ENCODE peak calls at places on chromosomes 16 and 17, in eight cellular contexts. R, S, T, H, J, X, N and O are unnamed samples.

GRCh38 chr16:82456683-82457082 is 170.1 kb upstream of the CDH13 start:
- DNase-seq in R (peak), S (peak), T (peak), H (peak), J (peak), X (no peak), N (peak), O (peak)

GRCh38 chr16:86343111-86343642 is 167.2 kb upstream of the FOXF1 start:
- DNase-seq in R (no peak), S (peak), T (no peak), H (peak), J (peak), X (no peak), N (no peak), O (no peak)

GRCh38 chr17:71117461-71117860 is 948.1 kb downstream of the KCNJ2 start:
- DNase-seq in R (no peak), S (no peak), T (peak), H (no peak), J (peak), X (no peak), N (no peak), O (no peak)

GRCh38 chr16:20874088-20874581 is 26.0 kb downstream of the DCUN1D3 start:
- DNase-seq in R (no peak), S (no peak), T (no peak), H (no peak), J (peak), X (no peak), N (no peak), O (peak)

GRCh38 chr17:78307887-78308633 is 51.8 kb downstream of the SOCS3 start:
- DNase-seq in R (no peak), S (no peak), T (no peak), H (no peak), J (no peak), X (no peak), N (peak), O (no peak)

GRCh38 chr17:52147872-52148271 is 10.6 kb downstream of the CA10 start:
- DNase-seq in R (no peak), S (no peak), T (no peak), H (no peak), J (no peak), X (no peak), N (peak), O (no peak)

GRCh38 chr16:67040906-67041305 is 12.0 kb downstream of the CBFB start:
- DNase-seq in R (no peak), S (no peak), T (no peak), H (no peak), J (peak), X (no peak), N (no peak), O (no peak)

GRCh38 chr16:30724641-30725464 is 23.4 kb upstream of the PHKG2 start:
- DNase-seq in R (no peak), S (no peak), T (no peak), H (no peak), J (peak), X (no peak), N (no peak), O (no peak)

GRCh38 chr16:84606081-84606875 is 11.6 kb downstream of the COTL1 start:
- DNase-seq in R (no peak), S (no peak), T (no peak), H (no peak), J (no peak), X (no peak), N (no peak), O (no peak)

GRCh38 chr16:3188925-3189825 is 1.2 kb downstream of the OR1F1 start:
- DNase-seq in R (no peak), S (peak), T (peak), H (no peak), J (peak), X (no peak), N (peak), O (peak)

GRCh38 chr17:75845933-75846700 is 1.9 kb upstream of the UNC13D start:
- DNase-seq in R (no peak), S (peak), T (peak), H (no peak), J (no peak), X (no peak), N (peak), O (no peak)

GRCh38 chr17:39178516-39178915 is 12.6 kb upstream of the ARL5C start:
- DNase-seq in R (no peak), S (peak), T (peak), H (no peak), J (peak), X (no peak), N (peak), O (no peak)

GRCh38 chr16:26729917-26730541 is 336.7 kb upstream of the C16orf82 start:
- DNase-seq in R (no peak), S (no peak), T (no peak), H (no peak), J (peak), X (no peak), N (no peak), O (no peak)

GRCh38 chr17:70523407-70523806 is 354.1 kb downstream of the KCNJ2 start:
- DNase-seq in R (peak), S (no peak), T (no peak), H (no peak), J (no peak), X (no peak), N (peak), O (no peak)

GRCh38 chr16:2970563-2970962 is 1.4 kb downstream of the PAQR4 start:
- DNase-seq in R (no peak), S (no peak), T (no peak), H (no peak), J (no peak), X (no peak), N (no peak), O (no peak)

GRCh38 chr16:11276880-11277593 is 757 bp upstream of the PRM2 start:
- DNase-seq in R (no peak), S (no peak), T (no peak), H (no peak), J (no peak), X (no peak), N (no peak), O (no peak)

GRCh38 chr17:7932949-7933348 is 943 bp downstream of the CNTROB start:
- DNase-seq in R (peak), S (peak), T (peak), H (peak), J (peak), X (no peak), N (peak), O (no peak)

GRCh38 chr16:50428742-50429141 is 60.0 kb upstream of the BRD7 start:
- DNase-seq in R (no peak), S (no peak), T (no peak), H (no peak), J (no peak), X (no peak), N (no peak), O (no peak)

GRCh38 chr16:80938035-80938927 is 68.4 kb downstream of the CMC2 start:
- DNase-seq in R (no peak), S (peak), T (peak), H (peak), J (peak), X (no peak), N (peak), O (peak)

GRCh38 chr17:28746611-28747045 is 2.8 kb downstream of the TRAF4 start:
- DNase-seq in R (no peak), S (peak), T (no peak), H (no peak), J (no peak), X (no peak), N (peak), O (peak)

GRCh38 chr17:15744091-15744676 is 12.1 kb downstream of the TBC1D26 start:
- DNase-seq in R (no peak), S (no peak), T (no peak), H (no peak), J (no peak), X (no peak), N (no peak), O (no peak)

GRCh38 chr17:28404812-28405570 is 1.0 kb downstream of the SLC46A1 start:
- DNase-seq in R (no peak), S (no peak), T (no peak), H (no peak), J (no peak), X (no peak), N (no peak), O (no peak)

GRCh38 chr17:21288581-21289017 is 4.1 kb downstream of the MAP2K3 start:
- DNase-seq in R (no peak), S (no peak), T (no peak), H (no peak), J (no peak), X (no peak), N (peak), O (no peak)

GRCh38 chr17:42055496-42055895 is 5.1 kb upstream of the C17orf113 start:
- DNase-seq in R (no peak), S (peak), T (peak), H (no peak), J (no peak), X (no peak), N (peak), O (no peak)

GRCh38 chr16:88888778-88889387 is 22.4 kb upstream of the PABPN1L start:
- DNase-seq in R (no peak), S (no peak), T (no peak), H (no peak), J (no peak), X (no peak), N (no peak), O (no peak)

GRCh38 chr17:32495347-32496253 is 8.8 kb downstream of the CDK5R1 start:
- DNase-seq in R (no peak), S (peak), T (peak), H (no peak), J (peak), X (no peak), N (no peak), O (no peak)

GRCh38 chr16:58110590-58111330 is 18.4 kb downstream of the CFAP20 start:
- DNase-seq in R (no peak), S (peak), T (peak), H (no peak), J (peak), X (no peak), N (no peak), O (peak)

GRCh38 chr17:43983515-43984411 is 20.7 kb upstream of the NAGS start:
- DNase-seq in R (no peak), S (no peak), T (no peak), H (no peak), J (no peak), X (no peak), N (no peak), O (no peak)

GRCh38 chr16:84303023-84303422 is 8.3 kb downstream of the WFDC1 start:
- DNase-seq in R (no peak), S (no peak), T (no peak), H (peak), J (peak), X (no peak), N (no peak), O (no peak)

GRCh38 chr17:77489239-77489897 is 348.6 kb downstream of the SEC14L1 start:
- DNase-seq in R (no peak), S (no peak), T (no peak), H (no peak), J (no peak), X (no peak), N (no peak), O (no peak)

GRCh38 chr16:85136213-85136704 is 24.0 kb upstream of the CIBAR2 start:
- DNase-seq in R (no peak), S (no peak), T (no peak), H (no peak), J (no peak), X (no peak), N (no peak), O (no peak)

GRCh38 chr16:20695024-20695423 is 2.5 kb downstream of the ACSM1 start:
- DNase-seq in R (no peak), S (no peak), T (no peak), H (no peak), J (no peak), X (no peak), N (no peak), O (no peak)

GRCh38 chr17:17840751-17841591 is 4.2 kb upstream of the SREBF1 start:
- DNase-seq in R (peak), S (peak), T (peak), H (no peak), J (peak), X (no peak), N (peak), O (no peak)